ENCODE peak calls at places on chromosomes 16 and 17, in seven cellular contexts. L is H7; F is thoracic aorta; B is NCI-H1436; D is MV-4-11; W is GM03348; O is stimulated activated CD8-positive, alpha-beta memory T cell treated with anti-CD3 and anti-CD28 coated beads, Interleukin-12 subunit alpha, Interleukin-12 subunit beta, amount 100 ng/mL, for 1 hour. U is an unnamed sample.

GRCh38 chr17:80889897-80890550 is 101.6 kb upstream of the CHMP6 start:
- DNase-seq in L (no peak), W (no peak), F (no peak), B (no peak), O (no peak), D (no peak), U (no peak)

GRCh38 chr17:47272491-47272890 is 18.9 kb downstream of the ITGB3 start:
- DNase-seq in B (no peak), D (no peak), L (no peak), O (no peak), F (no peak), W (no peak), U (no peak)

GRCh38 chr17:82094931-82095776 is 2.9 kb downstream of the FASN start:
- DNase-seq in W (no peak), F (no peak), L (no peak), O (no peak), D (no peak), B (no peak), U (no peak)

GRCh38 chr17:77098884-77099545 is 41.8 kb upstream of the SEC14L1 start:
- DNase-seq in W (peak), L (no peak), F (no peak), B (no peak), D (peak), O (no peak), U (peak)

GRCh38 chr16:62516001-62516400 is 479.8 kb upstream of the CDH8 start:
- DNase-seq in L (no peak), W (no peak), D (no peak), F (no peak), O (no peak), B (no peak), U (no peak)

GRCh38 chr16:57151369-57151768 is 34.5 kb downstream of the PSME3IP1 start:
- DNase-seq in B (no peak), D (no peak), O (no peak), F (no peak), W (no peak), L (peak), U (no peak)

GRCh38 chr16:67940436-67941089 is 3.4 kb downstream of the LCAT start:
- DNase-seq in W (no peak), O (no peak), D (no peak), B (no peak), F (no peak), L (no peak), U (peak)

GRCh38 chr16:30186782-30187555 is 3.6 kb downstream of the CORO1A start:
- DNase-seq in W (peak), O (peak), B (no peak), F (no peak), D (peak), L (peak), U (peak)

GRCh38 chr16:81279375-81279774 is 35.4 kb upstream of the GAN start:
- DNase-seq in L (no peak), O (no peak), W (no peak), F (no peak), B (no peak), D (peak), U (no peak)

GRCh38 chr17:68468334-68468733 is 11.0 kb upstream of the WIPI1 start:
- DNase-seq in B (no peak), O (no peak), W (no peak), D (no peak), F (no peak), L (no peak), U (no peak)

GRCh38 chr17:78133179-78133951 is 2.8 kb downstream of the TMC8 start:
- DNase-seq in O (no peak), W (no peak), D (no peak), L (peak), F (no peak), B (no peak), U (no peak)

GRCh38 chr16:84199097-84199496 is 8.1 kb downstream of the ADAD2 start:
- DNase-seq in B (no peak), D (no peak), L (peak), F (no peak), W (no peak), O (no peak), U (no peak)

GRCh38 chr17:40293363-40293762 is 5.7 kb downstream of the CDC6 start:
- DNase-seq in W (no peak), B (no peak), F (no peak), O (no peak), D (no peak), L (no peak), U (no peak)

GRCh38 chr16:15677447-15677846 is 27.4 kb downstream of the NDE1 start:
- DNase-seq in B (no peak), F (no peak), O (no peak), W (no peak), L (no peak), D (no peak), U (no peak)

GRCh38 chr16:24838554-24839266 is 7.1 kb upstream of the SLC5A11 start:
- DNase-seq in F (peak), D (peak), O (no peak), W (peak), L (no peak), B (no peak), U (peak)

GRCh38 chr16:84268231-84268630 is 26.4 kb upstream of the WFDC1 start:
- DNase-seq in W (no peak), L (no peak), D (no peak), B (no peak), O (no peak), F (no peak), U (no peak)

GRCh38 chr16:1661826-1662225 is 16.3 kb upstream of the JPT2 start:
- DNase-seq in O (no peak), F (no peak), D (no peak), L (no peak), B (no peak), W (no peak), U (no peak)

GRCh38 chr17:59093702-59094231 is 12.9 kb downstream of the TRIM37 start:
- DNase-seq in W (peak), L (no peak), O (no peak), D (no peak), B (no peak), F (no peak), U (no peak)

GRCh38 chr16:67270931-67271338 is 8.4 kb upstream of the PLEKHG4 start:
- DNase-seq in O (no peak), B (no peak), F (no peak), W (no peak), L (no peak), D (no peak), U (no peak)

GRCh38 chr16:81333356-81333755 is 18.6 kb downstream of the GAN start:
- DNase-seq in B (no peak), L (no peak), D (no peak), F (no peak), O (no peak), W (no peak), U (no peak)

GRCh38 chr17:65627892-65628622 is 66.6 kb upstream of the AXIN2 start:
- DNase-seq in O (no peak), W (no peak), F (peak), B (peak), L (no peak), D (no peak), U (no peak)

GRCh38 chr17:40552806-40553693 is 12.2 kb downstream of the CCR7 start:
- DNase-seq in W (no peak), L (peak), B (no peak), D (no peak), F (no peak), O (no peak), U (no peak)

GRCh38 chr17:27572665-27573064 is 58.3 kb upstream of the LGALS9 start:
- DNase-seq in O (no peak), W (no peak), B (no peak), L (no peak), F (no peak), D (no peak), U (peak)

GRCh38 chr17:82105882-82106696 is 8.1 kb upstream of the FASN start:
- DNase-seq in F (no peak), D (peak), O (peak), L (peak), B (peak), W (peak), U (peak)

GRCh38 chr16:80746231-80746630 is 58.2 kb downstream of the CDYL2 start:
- DNase-seq in O (no peak), L (no peak), B (no peak), D (no peak), W (no peak), F (no peak), U (no peak)

GRCh38 chr16:81094771-81095251 is 1.4 kb downstream of the GCSH start:
- DNase-seq in F (no peak), B (no peak), L (no peak), O (no peak), W (peak), D (no peak), U (peak)

GRCh38 chr16:89270666-89271345 is 53.3 kb downstream of the ZNF778 start:
- DNase-seq in W (no peak), D (peak), L (peak), F (no peak), B (no peak), O (no peak), U (no peak)

GRCh38 chr17:72126575-72127486 is 6.0 kb downstream of the SOX9 start:
- DNase-seq in O (no peak), D (no peak), F (no peak), L (no peak), W (peak), B (no peak), U (no peak)

GRCh38 chr17:42253601-42254000 is 22.6 kb downstream of the STAT5B start:
- DNase-seq in O (no peak), F (no peak), D (no peak), B (no peak), W (no peak), L (no peak), U (no peak)

GRCh38 chr17:17769869-17770361 is 66.9 kb downstream of the SREBF1 start:
- DNase-seq in D (no peak), L (peak), F (no peak), W (no peak), B (no peak), O (no peak), U (no peak)

GRCh38 chr17:59105852-59106462 is 723 bp downstream of the TRIM37 start:
- DNase-seq in B (peak), F (peak), W (peak), D (no peak), O (peak), L (peak), U (peak)

GRCh38 chr17:49707246-49707607 is 537 bp downstream of the SLC35B1 start:
- DNase-seq in F (no peak), D (no peak), O (no peak), W (no peak), B (no peak), L (peak), U (peak)